ENCODE peak calls at places on chromosomes 2 and 18, in seven cellular contexts. One of them, this sample, is unnamed.

GRCh38 chr18:67733094-67733493 is 216.6 kb upstream of the DSEL start:
- DNase-seq in NCI-H524: no peak
- DNase-seq in T1000: no peak
- DNase-seq in posterior vena cava: no peak
- DNase-seq in activated naive CD4-positive, alpha-beta T cell treated with anti-CD3 and anti-CD28 coated beads for 36 hours: no peak
- DNase-seq in globus pallidus: no peak
- DNase-seq in ecto neural progenitor cell: no peak
- DNase-seq in this sample: peak

GRCh38 chr2:185074156-185074555 is 475.8 kb downstream of the ZNF804A start:
- DNase-seq in NCI-H524: no peak
- DNase-seq in T1000: no peak
- DNase-seq in posterior vena cava: no peak
- DNase-seq in activated naive CD4-positive, alpha-beta T cell treated with anti-CD3 and anti-CD28 coated beads for 36 hours: no peak
- DNase-seq in globus pallidus: no peak
- DNase-seq in ecto neural progenitor cell: no peak
- DNase-seq in this sample: no peak

GRCh38 chr2:43458002-43458628 is 137.7 kb downstream of the THADA start:
- DNase-seq in NCI-H524: no peak
- DNase-seq in T1000: no peak
- DNase-seq in posterior vena cava: no peak
- DNase-seq in activated naive CD4-positive, alpha-beta T cell treated with anti-CD3 and anti-CD28 coated beads for 36 hours: no peak
- DNase-seq in globus pallidus: no peak
- DNase-seq in ecto neural progenitor cell: no peak
- DNase-seq in this sample: peak

GRCh38 chr2:144261966-144262365 is 258.0 kb downstream of the ZEB2 start:
- DNase-seq in NCI-H524: no peak
- DNase-seq in T1000: no peak
- DNase-seq in posterior vena cava: no peak
- DNase-seq in activated naive CD4-positive, alpha-beta T cell treated with anti-CD3 and anti-CD28 coated beads for 36 hours: no peak
- DNase-seq in globus pallidus: no peak
- DNase-seq in ecto neural progenitor cell: no peak
- DNase-seq in this sample: no peak

GRCh38 chr2:241965931-241966412 is 96.4 kb downstream of the RTP5 start:
- DNase-seq in NCI-H524: no peak
- DNase-seq in T1000: peak
- DNase-seq in posterior vena cava: peak
- DNase-seq in activated naive CD4-positive, alpha-beta T cell treated with anti-CD3 and anti-CD28 coated beads for 36 hours: peak
- DNase-seq in globus pallidus: peak
- DNase-seq in ecto neural progenitor cell: no peak
- DNase-seq in this sample: peak

GRCh38 chr2:98346259-98347236 is at the start of gene CNGA3:
- DNase-seq in NCI-H524: no peak
- DNase-seq in T1000: no peak
- DNase-seq in posterior vena cava: peak
- DNase-seq in activated naive CD4-positive, alpha-beta T cell treated with anti-CD3 and anti-CD28 coated beads for 36 hours: peak
- DNase-seq in globus pallidus: no peak
- DNase-seq in ecto neural progenitor cell: peak
- DNase-seq in this sample: no peak

GRCh38 chr2:181224866-181225265 is 232.3 kb upstream of the ITGA4 start:
- DNase-seq in NCI-H524: no peak
- DNase-seq in T1000: no peak
- DNase-seq in posterior vena cava: no peak
- DNase-seq in activated naive CD4-positive, alpha-beta T cell treated with anti-CD3 and anti-CD28 coated beads for 36 hours: no peak
- DNase-seq in globus pallidus: no peak
- DNase-seq in ecto neural progenitor cell: no peak
- DNase-seq in this sample: no peak

GRCh38 chr2:74399785-74400184 is 19.7 kb upstream of the DCTN1 start:
- DNase-seq in NCI-H524: no peak
- DNase-seq in T1000: no peak
- DNase-seq in posterior vena cava: no peak
- DNase-seq in activated naive CD4-positive, alpha-beta T cell treated with anti-CD3 and anti-CD28 coated beads for 36 hours: no peak
- DNase-seq in globus pallidus: no peak
- DNase-seq in ecto neural progenitor cell: no peak
- DNase-seq in this sample: no peak

GRCh38 chr18:24016643-24017042 is 2.1 kb downstream of the TTC39C start:
- DNase-seq in NCI-H524: no peak
- DNase-seq in T1000: no peak
- DNase-seq in posterior vena cava: no peak
- DNase-seq in activated naive CD4-positive, alpha-beta T cell treated with anti-CD3 and anti-CD28 coated beads for 36 hours: no peak
- DNase-seq in globus pallidus: no peak
- DNase-seq in ecto neural progenitor cell: no peak
- DNase-seq in this sample: no peak

GRCh38 chr2:230444832-230445231 is 28.8 kb downstream of the SP100 start:
- DNase-seq in NCI-H524: no peak
- DNase-seq in T1000: no peak
- DNase-seq in posterior vena cava: no peak
- DNase-seq in activated naive CD4-positive, alpha-beta T cell treated with anti-CD3 and anti-CD28 coated beads for 36 hours: no peak
- DNase-seq in globus pallidus: no peak
- DNase-seq in ecto neural progenitor cell: no peak
- DNase-seq in this sample: no peak

GRCh38 chr2:215365184-215365658 is 53.4 kb downstream of the ATIC start:
- DNase-seq in NCI-H524: no peak
- DNase-seq in T1000: no peak
- DNase-seq in posterior vena cava: no peak
- DNase-seq in activated naive CD4-positive, alpha-beta T cell treated with anti-CD3 and anti-CD28 coated beads for 36 hours: no peak
- DNase-seq in globus pallidus: no peak
- DNase-seq in ecto neural progenitor cell: no peak
- DNase-seq in this sample: no peak

GRCh38 chr2:8123464-8123863 is 558.4 kb upstream of the ID2 start:
- DNase-seq in NCI-H524: no peak
- DNase-seq in T1000: no peak
- DNase-seq in posterior vena cava: no peak
- DNase-seq in activated naive CD4-positive, alpha-beta T cell treated with anti-CD3 and anti-CD28 coated beads for 36 hours: no peak
- DNase-seq in globus pallidus: no peak
- DNase-seq in ecto neural progenitor cell: no peak
- DNase-seq in this sample: no peak

This sample was measured in fibroblast of gingiva.